ENCODE peak calls at places on chromosomes 1 and 21, in five cellular contexts. One of them, this sample, is unnamed.

GRCh38 chr1:160837558-160838205 is 25.0 kb downstream of the CD244 start:
- DNase-seq in A549: no peak
- DNase-seq in DMS153: no peak
- DNase-seq in HS-27A: no peak
- DNase-seq in EL: peak
- DNase-seq in this sample: peak

GRCh38 chr1:44924835-44925464 is 61.4 kb downstream of the EIF2B3 start:
- DNase-seq in A549: peak
- DNase-seq in DMS153: no peak
- DNase-seq in HS-27A: peak
- DNase-seq in EL: peak
- DNase-seq in this sample: peak

GRCh38 chr1:238624786-238625185 is 734.1 kb upstream of the ZP4 start:
- DNase-seq in A549: no peak
- DNase-seq in DMS153: no peak
- DNase-seq in HS-27A: no peak
- DNase-seq in EL: peak
- DNase-seq in this sample: no peak

GRCh38 chr21:41653243-41653943 is 113.5 kb downstream of the RIPK4 start:
- DNase-seq in A549: no peak
- DNase-seq in DMS153: no peak
- DNase-seq in HS-27A: no peak
- DNase-seq in EL: no peak
- DNase-seq in this sample: no peak

GRCh38 chr1:157646144-157646543 is 48.3 kb upstream of the FCRL4 start:
- DNase-seq in A549: no peak
- DNase-seq in DMS153: no peak
- DNase-seq in HS-27A: no peak
- DNase-seq in EL: no peak
- DNase-seq in this sample: no peak

GRCh38 chr21:38574895-38575294 is 76.6 kb upstream of the ERG start:
- DNase-seq in A549: no peak
- DNase-seq in DMS153: no peak
- DNase-seq in HS-27A: no peak
- DNase-seq in EL: no peak
- DNase-seq in this sample: no peak

GRCh38 chr1:203057831-203058673 is 27.8 kb downstream of the MYOG start:
- DNase-seq in A549: no peak
- DNase-seq in DMS153: no peak
- DNase-seq in HS-27A: no peak
- DNase-seq in EL: peak
- DNase-seq in this sample: no peak

GRCh38 chr1:202858789-202859414 is 30.0 kb downstream of the RABIF start:
- DNase-seq in A549: no peak
- DNase-seq in DMS153: no peak
- DNase-seq in HS-27A: no peak
- DNase-seq in EL: no peak
- DNase-seq in this sample: no peak

GRCh38 chr1:177873238-177873637 is 96.6 kb downstream of the SEC16B start:
- DNase-seq in A549: peak
- DNase-seq in DMS153: peak
- DNase-seq in HS-27A: peak
- DNase-seq in EL: peak
- DNase-seq in this sample: no peak

GRCh38 chr1:28281608-28282425 is 22.5 kb downstream of the SESN2 start:
- DNase-seq in A549: no peak
- DNase-seq in DMS153: no peak
- DNase-seq in HS-27A: no peak
- DNase-seq in EL: no peak
- DNase-seq in this sample: no peak

GRCh38 chr1:226728448-226728847 is 10.6 kb downstream of the ITPKB start:
- DNase-seq in A549: no peak
- DNase-seq in DMS153: no peak
- DNase-seq in HS-27A: no peak
- DNase-seq in EL: no peak
- DNase-seq in this sample: no peak

GRCh38 chr1:31413405-31414005 is 492 bp downstream of the SERINC2 start:
- DNase-seq in A549: peak
- DNase-seq in DMS153: no peak
- DNase-seq in HS-27A: no peak
- DNase-seq in EL: peak
- DNase-seq in this sample: no peak

GRCh38 chr1:204560590-204560989 is 44.4 kb downstream of the MDM4 start:
- DNase-seq in A549: peak
- DNase-seq in DMS153: no peak
- DNase-seq in HS-27A: no peak
- DNase-seq in EL: peak
- DNase-seq in this sample: no peak

GRCh38 chr21:24023402-24023801 is 1583.9 kb downstream of the MRPL39 start:
- DNase-seq in A549: no peak
- DNase-seq in DMS153: peak
- DNase-seq in HS-27A: no peak
- DNase-seq in EL: no peak
- DNase-seq in this sample: no peak

GRCh38 chr1:1630191-1630964 is 1.6 kb upstream of the MMP23B start:
- DNase-seq in A549: no peak
- DNase-seq in DMS153: peak
- DNase-seq in HS-27A: no peak
- DNase-seq in EL: no peak
- DNase-seq in this sample: peak

GRCh38 chr1:156794506-156795373 is 21.9 kb downstream of the SH2D2A start:
- DNase-seq in A549: no peak
- DNase-seq in DMS153: no peak
- DNase-seq in HS-27A: no peak
- DNase-seq in EL: peak
- DNase-seq in this sample: no peak

This sample was measured in activated naive CD4-positive, alpha-beta T cell treated with anti-CD3 and anti-CD28 coated beads for 36 hours.